ENCODE peak calls at places on chromosomes 4 and X, in six cellular contexts. F, I, C, E, N and R are unnamed samples.

GRCh38 chrX:151679798-151680427 is 15.3 kb upstream of the PRRG3 start:
- DNase-seq in F (no peak), C (no peak), E (no peak), N (no peak), I (no peak), R (no peak)

GRCh38 chr4:22897520-22898108 is 204.9 kb downstream of the GBA3 start:
- DNase-seq in C (peak; percentile 4), E (no peak), F (peak; percentile 31), N (no peak), I (peak; percentile 53), R (peak; percentile 3)

GRCh38 chrX:119669424-119670037 is 23.4 kb downstream of the SEPTIN6 start:
- DNase-seq in F (no peak), E (no peak), I (no peak), C (no peak), N (no peak), R (no peak)

GRCh38 chrX:9745417-9746115 is 20.1 kb downstream of the GPR143 start:
- DNase-seq in F (no peak), N (no peak), E (no peak), C (no peak), I (no peak), R (no peak)

GRCh38 chr4:1204286-1204827 is 32.0 kb upstream of the SPON2 start:
- DNase-seq in E (no peak), I (no peak), N (no peak), C (no peak), F (no peak), R (no peak)

GRCh38 chrX:15447985-15448639 is 45.0 kb downstream of the PIR start:
- DNase-seq in E (no peak), N (no peak), C (no peak), F (no peak), I (no peak), R (no peak)

GRCh38 chr4:75545526-75545925 is 10.3 kb upstream of the ODAPH start:
- DNase-seq in F (no peak), E (no peak), N (no peak), I (no peak), C (no peak), R (no peak)

GRCh38 chrX:46758956-46759644 is at the start of gene SLC9A7:
- DNase-seq in C (peak; percentile 63), N (peak; percentile 74), I (peak; percentile 75), F (peak; percentile 77), E (peak; percentile 88), R (peak; percentile 77)

GRCh38 chr4:41935652-41936021 is 408 bp downstream of the TMEM33 start:
- DNase-seq in C (no peak), I (peak; percentile 44), F (no peak), E (no peak), N (no peak), R (peak; percentile 36)

GRCh38 chrX:30489323-30489722 is 88.2 kb downstream of the TASL start:
- DNase-seq in I (peak; percentile 35), E (no peak), F (no peak), C (no peak), N (no peak), R (no peak)

GRCh38 chr4:76582074-76582816 is 147.2 kb downstream of the SHROOM3 start:
- DNase-seq in F (no peak), E (no peak), N (no peak), C (no peak), I (no peak), R (no peak)

GRCh38 chr4:169160825-169161224 is 109.9 kb downstream of the SH3RF1 start:
- DNase-seq in N (no peak), I (no peak), F (no peak), E (no peak), C (no peak), R (no peak)

GRCh38 chrX:56029188-56029587 is 203.0 kb upstream of the KLF8 start:
- DNase-seq in C (no peak), I (no peak), F (no peak), N (no peak), E (no peak), R (no peak)

GRCh38 chr4:37685726-37686372 is 327 bp downstream of the RELL1 start:
- DNase-seq in E (peak; percentile 79), N (peak; percentile 34), I (peak; percentile 35), F (no peak), C (peak; percentile 45), R (peak; percentile 45)

GRCh38 chr4:139300431-139301142 is 718 bp upstream of the NAA15 start:
- DNase-seq in C (no peak), F (no peak), I (peak; percentile 74), N (no peak), E (no peak), R (no peak)

GRCh38 chr4:124105212-124105611 is 607.3 kb downstream of the ANKRD50 start:
- DNase-seq in F (no peak), I (peak; percentile 26), C (no peak), E (no peak), N (no peak), R (no peak)

GRCh38 chr4:58936436-58936835 is 1826.3 kb upstream of the IGFBP7 start:
- DNase-seq in E (no peak), N (no peak), F (no peak), I (no peak), C (no peak), R (no peak)

GRCh38 chrX:22397566-22397965 is 124.9 kb downstream of the CBLL2 start:
- DNase-seq in F (no peak), I (no peak), E (no peak), C (no peak), N (no peak), R (no peak)

GRCh38 chr4:176920694-176921093 is 128.0 kb upstream of the VEGFC start:
- DNase-seq in F (no peak), I (no peak), E (no peak), C (no peak), N (no peak), R (no peak)

GRCh38 chr4:52588097-52588496 is 71.0 kb downstream of the USP46 start:
- DNase-seq in F (no peak), E (peak; percentile 51), C (peak; percentile 28), N (peak; percentile 16), I (peak; percentile 33), R (no peak)

GRCh38 chrX:46573896-46574336 is 351 bp downstream of the CHST7 start:
- DNase-seq in F (peak; percentile 9), I (peak; percentile 47), E (peak; percentile 56), N (no peak), C (no peak), R (peak; percentile 35)

GRCh38 chr4:181308476-181309170 is 934.6 kb upstream of the TENM3 start:
- DNase-seq in N (no peak), E (no peak), I (no peak), C (no peak), F (no peak), R (no peak)

GRCh38 chrX:6021316-6022091 is 207.2 kb downstream of the NLGN4X start:
- DNase-seq in C (peak; percentile 38), I (peak; percentile 11), F (peak; percentile 56), E (no peak), N (no peak), R (no peak)